ENCODE peak calls at places on chromosomes 12 and 14, in nine cellular contexts. B, Q, U, I, N, Z, S, E and T are unnamed samples.
A peak's percentile ranks its signal among the peaks of the same experiment; 100 is the strongest.

GRCh38 chr12:69996722-69997121 is 171.7 kb downstream of the MYRFL start:
- DNase-seq in B (no peak), Q (no peak), U (no peak), I (no peak), N (no peak), Z (no peak), S (no peak), E (no peak), T (no peak)

GRCh38 chr14:97713023-97713422 is 915.8 kb downstream of the VRK1 start:
- DNase-seq in B (no peak), Q (no peak), U (peak; percentile 1), I (no peak), N (peak; percentile 12), Z (no peak), S (peak; percentile 96), E (no peak), T (no peak)

GRCh38 chr12:98416845-98417244 is 98.5 kb upstream of the TMPO start:
- DNase-seq in B (no peak), Q (no peak), U (peak; percentile 52), I (peak; percentile 19), N (peak; percentile 8), Z (no peak), S (no peak), E (no peak), T (peak; percentile 31)

GRCh38 chr12:110104188-110104969 is 19.8 kb upstream of the IFT81 start:
- DNase-seq in B (no peak), Q (no peak), U (no peak), I (no peak), N (no peak), Z (no peak), S (no peak), E (no peak), T (no peak)

GRCh38 chr12:113040722-113041168 is 15.8 kb upstream of the DTX1 start:
- DNase-seq in B (no peak), Q (peak; percentile 36), U (peak; percentile 96), I (peak; percentile 92), N (peak; percentile 98), Z (no peak), S (peak; percentile 99), E (no peak), T (peak; percentile 65)

GRCh38 chr12:4991373-4991772 is 52.3 kb upstream of the KCNA5 start:
- DNase-seq in B (no peak), Q (no peak), U (no peak), I (no peak), N (no peak), Z (no peak), S (no peak), E (no peak), T (no peak)

GRCh38 chr12:40942326-40942725 is 245.8 kb upstream of the PDZRN4 start:
- DNase-seq in B (peak; percentile 33), Q (no peak), U (no peak), I (peak; percentile 38), N (no peak), Z (no peak), S (peak; percentile 7), E (no peak), T (peak; percentile 3)

GRCh38 chr12:47383942-47384341 is 304.2 kb upstream of the AMIGO2 start:
- DNase-seq in B (peak; percentile 17), Q (no peak), U (peak; percentile 22), I (peak; percentile 65), N (peak; percentile 25), Z (no peak), S (peak; percentile 60), E (no peak), T (no peak)

GRCh38 chr14:61101803-61102548 is 120.9 kb downstream of the SLC38A6 start:
- DNase-seq in B (peak; percentile 36), Q (no peak), U (peak; percentile 38), I (peak; percentile 23), N (peak; percentile 48), Z (no peak), S (no peak), E (no peak), T (peak; percentile 44)

GRCh38 chr14:103288076-103288766 is 45.8 kb upstream of the EIF5 start:
- DNase-seq in B (no peak), Q (no peak), U (no peak), I (no peak), N (no peak), Z (no peak), S (no peak), E (no peak), T (no peak)

GRCh38 chr14:61226015-61226654 is 55.0 kb downstream of the TMEM30B start:
- DNase-seq in B (no peak), Q (no peak), U (no peak), I (no peak), N (no peak), Z (no peak), S (no peak), E (no peak), T (peak; percentile 7)

GRCh38 chr14:29810657-29811056 is 117.0 kb downstream of the PRKD1 start:
- DNase-seq in B (no peak), Q (no peak), U (no peak), I (peak; percentile 42), N (no peak), Z (no peak), S (no peak), E (no peak), T (peak; percentile 25)

GRCh38 chr12:13208533-13209278 is 12.2 kb downstream of the EMP1 start:
- DNase-seq in B (peak; percentile 29), Q (no peak), U (peak; percentile 60), I (no peak), N (no peak), Z (no peak), S (peak; percentile 29), E (no peak), T (no peak)

GRCh38 chr14:96586056-96586455 is 83.9 kb downstream of the PAPOLA start:
- DNase-seq in B (no peak), Q (no peak), U (no peak), I (no peak), N (no peak), Z (no peak), S (no peak), E (no peak), T (no peak)

GRCh38 chr12:3432176-3432742 is 58.7 kb upstream of the PRMT8 start:
- DNase-seq in B (no peak), Q (no peak), U (peak; percentile 7), I (no peak), N (peak; percentile 16), Z (no peak), S (peak; percentile 13), E (no peak), T (no peak)